ENCODE peak calls at places on chromosomes 4 and X, in nine cellular contexts. K is ELF-1; Q is lung microvascular endothelial cell; W is activated CD8-positive, alpha-beta T cell treated with anti-CD3 and anti-CD28 coated beads, Interleukin-2, amount 10 ng/mL, durations not matched to agents 7 days and 5 days; E is NCI-H510A treated with DMSO at 0.1 percent for 48 hours; Y is H7; L is CD8-positive, alpha-beta memory T cell; A is NCI-H748 treated with DMSO at 0.1 percent for 48 hours; U is amygdala. T is an unnamed sample.

GRCh38 chrX:22339459-22339858 is 66.7 kb downstream of the CBLL2 start:
- DNase-seq in E (no peak), A (no peak), W (no peak), Y (no peak), Q (no peak), L (no peak), U (no peak), K (no peak), T (no peak)

GRCh38 chr4:80138556-80139538 is 58.5 kb upstream of the PRDM8 start:
- DNase-seq in A (no peak), Q (peak), Y (no peak), L (peak), W (peak), U (no peak), K (no peak), E (no peak), T (peak)

GRCh38 chr4:1318488-1319213 is 28.4 kb upstream of the UVSSA start:
- DNase-seq in U (no peak), K (no peak), A (no peak), W (no peak), Q (no peak), E (no peak), L (peak), Y (peak), T (no peak)

GRCh38 chr4:32826169-32826568 is 2106.0 kb downstream of the PCDH7 start:
- DNase-seq in E (no peak), Y (no peak), K (no peak), Q (no peak), A (no peak), U (no peak), W (no peak), L (no peak), T (no peak)

GRCh38 chr4:80173387-80173786 is 23.9 kb upstream of the PRDM8 start:
- DNase-seq in E (no peak), L (peak), W (peak), K (no peak), A (no peak), U (no peak), Q (peak), Y (no peak), T (peak)

GRCh38 chr4:7582313-7583096 is 147.8 kb upstream of the PSAPL1 start:
- DNase-seq in K (no peak), A (peak), Y (no peak), L (no peak), U (no peak), W (no peak), Q (no peak), E (no peak), T (no peak)

GRCh38 chr4:6586715-6587325 is 11.8 kb downstream of the MAN2B2 start:
- DNase-seq in L (no peak), A (no peak), E (no peak), Y (peak), U (no peak), W (no peak), K (peak), Q (no peak), T (no peak)

GRCh38 chr4:2660596-2661211 is 95.4 kb downstream of the TNIP2 start:
- DNase-seq in Y (no peak), U (no peak), K (no peak), E (no peak), W (no peak), A (no peak), Q (no peak), L (no peak), T (no peak)

GRCh38 chr4:83297548-83298260 is 13.1 kb upstream of the COQ2 start:
- DNase-seq in E (no peak), Q (no peak), U (no peak), Y (no peak), W (peak), A (no peak), K (no peak), L (no peak), T (no peak)

GRCh38 chrX:57595381-57595811 is 3.6 kb downstream of the ZXDB start:
- DNase-seq in Q (peak), W (no peak), L (no peak), A (no peak), Y (no peak), E (no peak), K (no peak), U (no peak), T (no peak)

GRCh38 chr4:56671860-56672259 is 9.2 kb downstream of the HOPX start:
- DNase-seq in E (no peak), Y (no peak), K (no peak), L (no peak), W (no peak), A (no peak), U (no peak), Q (no peak), T (no peak)

GRCh38 chr4:142474398-142475087 is 371.6 kb downstream of the INPP4B start:
- DNase-seq in E (peak), W (no peak), Q (no peak), U (no peak), Y (no peak), L (no peak), A (peak), K (no peak), T (no peak)

GRCh38 chr4:155377281-155377680 is 516 bp upstream of the MAP9 start:
- DNase-seq in L (no peak), Q (no peak), K (no peak), E (peak), Y (no peak), A (peak), U (no peak), W (no peak), T (no peak)

GRCh38 chr4:24137963-24138601 is 248.2 kb upstream of the PPARGC1A start:
- DNase-seq in Y (no peak), E (peak), Q (no peak), A (no peak), K (peak), U (no peak), W (no peak), L (no peak), T (peak)

GRCh38 chr4:11483076-11483475 is 54.4 kb upstream of the HS3ST1 start:
- DNase-seq in E (no peak), Q (peak), W (no peak), Y (no peak), L (no peak), K (no peak), A (no peak), U (no peak), T (no peak)

GRCh38 chr4:87150498-87151261 is 69.7 kb downstream of the KLHL8 start:
- DNase-seq in Y (peak), Q (peak), A (peak), L (peak), U (no peak), K (peak), W (peak), E (peak), T (peak)

GRCh38 chrX:57286507-57287251 is at the start of gene FAAH2:
- DNase-seq in U (no peak), A (peak), E (peak), K (peak), Y (peak), Q (no peak), L (peak), W (peak), T (peak)

GRCh38 chr4:115969756-115970155 is 856.3 kb upstream of the NDST4 start:
- DNase-seq in Q (no peak), A (no peak), L (no peak), Y (no peak), W (no peak), E (no peak), K (peak), U (no peak), T (no peak)

GRCh38 chr4:79015406-79015805 is 76.2 kb upstream of the PAQR3 start:
- DNase-seq in E (no peak), W (no peak), Q (no peak), A (no peak), K (no peak), U (no peak), L (no peak), Y (no peak), T (no peak)

GRCh38 chrX:2458309-2458708 is 42.5 kb downstream of the DHRSX start:
- DNase-seq in K (no peak), L (no peak), W (no peak), Y (no peak), E (no peak), Q (no peak), U (no peak), A (no peak), T (no peak)

GRCh38 chr4:79064806-79065205 is 125.6 kb upstream of the PAQR3 start:
- DNase-seq in L (no peak), W (no peak), U (no peak), E (no peak), Y (no peak), A (no peak), Q (no peak), K (no peak), T (no peak)

GRCh38 chrX:111823068-111823467 is 52.9 kb upstream of the TRPC5OS start:
- DNase-seq in U (no peak), A (no peak), Y (peak), Q (no peak), W (no peak), E (no peak), L (no peak), K (peak), T (no peak)